ENCODE peak calls at places on chromosomes 5 and 9, in four cellular contexts. P is HepG2, A is K562, N is HCT116. H is an unnamed sample.

GRCh38 chr5:127849891-127850290 is 146.7 kb downstream of the CCDC192 start:
- DNase-seq in P (no peak), A (no peak), N (no peak), H (no peak)

GRCh38 chr5:41707853-41708603 is 162.2 kb downstream of the OXCT1 start:
- DNase-seq in P (peak), A (no peak), N (peak), H (peak)

GRCh38 chr5:10513501-10514442 is 50.1 kb upstream of the ANKRD33B start:
- DNase-seq in P (no peak), A (no peak), N (no peak), H (no peak)

GRCh38 chr5:83142526-83142925 is 65.2 kb downstream of the XRCC4 start:
- DNase-seq in P (no peak), A (no peak), N (no peak), H (no peak)

GRCh38 chr5:134958755-134959154 is 9.0 kb upstream of the CATSPER3 start:
- DNase-seq in P (peak), A (no peak), N (no peak), H (no peak)

GRCh38 chr5:73451218-73452130 is 2.9 kb upstream of the FOXD1 start:
- DNase-seq in P (no peak), A (peak), N (no peak), H (no peak)

GRCh38 chr5:68376931-68377330 is 161.4 kb downstream of the PIK3R1 start:
- DNase-seq in P (no peak), A (no peak), N (no peak), H (no peak)

GRCh38 chr9:71769175-71770165 is 1.2 kb upstream of the CEMIP2 start:
- DNase-seq in P (peak), A (peak), N (peak), H (no peak)

GRCh38 chr9:76369583-76369982 is 24.6 kb downstream of the RFK start:
- DNase-seq in P (peak), A (no peak), N (no peak), H (no peak)

GRCh38 chr5:97183930-97184213 is 825 bp upstream of the RIOK2 start:
- DNase-seq in P (no peak), A (no peak), N (no peak), H (no peak)
- TF ChIP-seq TCF7L2 in P (no peak), A (no peak), N (no peak), H (no peak)

DNA sequence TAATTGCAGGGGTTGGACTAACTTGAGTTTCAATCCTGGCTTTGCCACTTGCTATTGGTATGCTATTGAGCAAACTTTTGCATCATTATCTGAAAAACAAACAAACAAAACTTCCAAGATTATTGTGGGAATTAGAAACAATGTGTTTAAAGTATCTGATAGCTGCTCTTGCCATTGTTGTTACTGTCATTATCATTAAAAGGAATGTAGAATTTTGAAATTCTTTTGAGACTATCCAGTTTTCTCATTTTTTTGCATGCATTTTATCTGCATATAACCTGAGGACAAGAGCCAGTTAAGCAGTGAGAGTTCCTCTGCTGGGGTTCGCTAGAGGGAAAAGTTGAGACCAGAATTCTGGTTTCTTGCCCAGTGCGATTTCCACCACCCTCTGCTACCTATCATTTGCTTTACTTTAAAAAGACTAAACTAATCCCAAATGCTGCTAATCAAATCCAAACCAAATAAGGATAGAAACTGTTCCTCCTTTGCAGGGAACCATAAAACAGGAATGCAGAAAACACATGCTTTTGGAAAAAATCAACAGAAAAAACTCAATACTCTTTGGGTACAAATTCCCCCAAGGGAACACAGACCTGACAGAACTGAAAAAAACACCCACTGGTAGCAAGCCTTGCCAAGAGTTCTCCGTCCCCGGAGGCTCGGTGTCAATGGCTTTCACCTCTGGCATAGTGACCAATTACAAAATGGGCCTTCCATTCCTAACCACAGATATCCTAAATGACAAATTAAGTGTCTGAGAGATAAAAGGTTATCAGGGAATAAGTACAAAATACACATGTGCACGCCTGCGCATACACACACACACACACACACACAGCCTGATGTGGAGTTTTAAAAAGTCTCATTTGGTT is 373.7 kb downstream of the ARL15 start:
- DNase-seq in P (no peak), A (no peak), N (no peak), H (no peak)
- TF ChIP-seq TCF7L2 in P (no peak), A (no peak), N (no peak), H (no peak)

GRCh38 chr9:74281674-74282073 is 215.5 kb upstream of the RORB start:
- DNase-seq in P (peak), A (peak), N (no peak), H (no peak)
- TF ChIP-seq TCF7L2 in P (no peak), A (no peak), N (no peak), H (no peak)

GRCh38 chr9:108400267-108400666 is 455.5 kb downstream of the ACTL7B start:
- DNase-seq in P (no peak), A (no peak), N (no peak), H (no peak)
- TF ChIP-seq TCF7L2 in P (no peak), A (no peak), N (no peak), H (no peak)

GRCh38 chr9:133378408-133378962 is 2.3 kb downstream of the STKLD1 start:
- DNase-seq in P (no peak), A (no peak), N (no peak), H (no peak)

GRCh38 chr9:133375116-133375723 is 640 bp downstream of the SURF4 start:
- DNase-seq in P (peak), A (no peak), N (no peak), H (no peak)

GRCh38 chr9:133379153-133380086 is 3.3 kb downstream of the STKLD1 start:
- DNase-seq in P (no peak), A (no peak), N (no peak), H (no peak)

GRCh38 chr9:133375724-133376654 is at the start of the genes STKLD1 and SURF4:
- DNase-seq in P (peak), A (peak), N (peak), H (peak)

GRCh38 chr9:133377721-133378216 is 1.6 kb downstream of the STKLD1 start:
- DNase-seq in P (peak), A (no peak), N (no peak), H (no peak)
- TF ChIP-seq TCF7L2 in P (no peak), A (no peak), N (no peak), H (no peak)

DNA sequence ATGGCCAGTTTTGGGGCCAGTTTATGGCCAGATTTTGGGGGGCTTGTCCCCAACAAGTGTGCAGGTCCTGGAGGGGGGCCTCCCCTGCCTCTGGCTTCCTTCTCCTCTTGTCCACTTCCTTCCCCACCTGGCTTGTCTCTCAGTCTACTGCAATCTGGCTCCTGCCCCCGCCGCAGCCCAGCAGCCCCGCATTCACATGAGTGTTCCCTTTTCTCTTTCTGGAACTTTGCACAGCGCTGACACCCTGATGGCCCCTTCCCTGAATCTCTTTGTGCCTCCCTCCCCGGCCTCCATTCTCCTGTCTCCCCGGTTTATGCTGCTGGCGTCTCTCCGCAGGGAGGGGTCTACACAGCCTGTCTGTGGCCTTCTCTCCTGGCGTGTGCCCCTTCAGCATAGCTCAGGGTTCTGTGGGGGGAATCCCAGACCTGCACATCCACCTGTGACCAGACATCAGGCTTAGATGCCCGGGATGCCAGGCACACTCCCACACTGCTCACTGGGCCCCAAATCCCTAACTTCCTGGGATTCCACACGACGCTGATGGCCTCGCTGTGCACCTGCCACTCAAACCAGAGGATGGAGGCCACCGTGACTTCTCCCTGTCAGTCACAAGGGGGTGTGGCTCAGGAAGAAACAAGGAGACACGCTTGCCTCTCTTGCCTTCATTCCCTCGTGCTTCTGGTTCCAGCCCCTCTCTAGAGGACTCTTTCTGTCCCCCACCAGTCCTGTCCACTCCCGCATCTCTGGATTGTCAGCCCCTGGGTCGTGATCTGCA is 17.5 kb downstream of the TRIP13 start:
- DNase-seq in P (no peak), A (no peak), N (no peak), H (no peak)
- TF ChIP-seq TCF7L2 in P (no peak), A (no peak), N (no peak), H (no peak)